ENCODE peak calls at places on chromosomes 16 and 17, in eight cellular contexts. One of them, this sample, is unnamed.

GRCh38 chr17:30808785-30809286 is 15.7 kb downstream of the CRLF3 start:
- DNase-seq in stimulated activated CD4-positive, alpha-beta T cell treated with anti-CD3 and anti-CD28 coated beads, Interleukin-4, amount 100 ng/mL, for 24 hours: no peak
- DNase-seq in KG1: peak; percentile 59
- DNase-seq in AG08395: no peak
- DNase-seq in memory B cell: no peak
- DNase-seq in Panc1: no peak
- DNase-seq in activated effector memory CD4-positive, alpha-beta T cell treated with anti-CD3 and anti-CD28 coated beads, Interleukin-2, amount 50 U/mL, for 16 hours: no peak
- DNase-seq in AG10803: no peak
- DNase-seq in this sample: peak; percentile 70

GRCh38 chr16:79163666-79164377 is 436.7 kb downstream of the MAF start:
- DNase-seq in stimulated activated CD4-positive, alpha-beta T cell treated with anti-CD3 and anti-CD28 coated beads, Interleukin-4, amount 100 ng/mL, for 24 hours: no peak
- DNase-seq in AG10803: no peak
- DNase-seq in activated effector memory CD4-positive, alpha-beta T cell treated with anti-CD3 and anti-CD28 coated beads, Interleukin-2, amount 50 U/mL, for 16 hours: no peak
- DNase-seq in Panc1: no peak
- DNase-seq in AG08395: no peak
- DNase-seq in memory B cell: no peak
- DNase-seq in KG1: no peak
- DNase-seq in this sample: no peak

GRCh38 chr17:83006515-83007455 is 72.6 kb upstream of the METRNL start:
- DNase-seq in activated effector memory CD4-positive, alpha-beta T cell treated with anti-CD3 and anti-CD28 coated beads, Interleukin-2, amount 50 U/mL, for 16 hours: no peak
- DNase-seq in Panc1: no peak
- DNase-seq in memory B cell: no peak
- DNase-seq in stimulated activated CD4-positive, alpha-beta T cell treated with anti-CD3 and anti-CD28 coated beads, Interleukin-4, amount 100 ng/mL, for 24 hours: no peak
- DNase-seq in AG08395: peak; percentile 42
- DNase-seq in KG1: no peak
- DNase-seq in AG10803: peak; percentile 38
- DNase-seq in this sample: no peak

GRCh38 chr16:82660078-82660645 is 33.4 kb downstream of the CDH13 start:
- DNase-seq in activated effector memory CD4-positive, alpha-beta T cell treated with anti-CD3 and anti-CD28 coated beads, Interleukin-2, amount 50 U/mL, for 16 hours: peak; percentile 81
- DNase-seq in stimulated activated CD4-positive, alpha-beta T cell treated with anti-CD3 and anti-CD28 coated beads, Interleukin-4, amount 100 ng/mL, for 24 hours: peak; percentile 27
- DNase-seq in Panc1: no peak
- DNase-seq in AG08395: peak; percentile 61
- DNase-seq in memory B cell: no peak
- DNase-seq in AG10803: peak; percentile 79
- DNase-seq in KG1: no peak
- DNase-seq in this sample: no peak

GRCh38 chr16:80932725-80933124 is 74.0 kb downstream of the CMC2 start:
- DNase-seq in Panc1: no peak
- DNase-seq in memory B cell: no peak
- DNase-seq in AG08395: peak; percentile 39
- DNase-seq in AG10803: peak; percentile 93
- DNase-seq in KG1: no peak
- DNase-seq in stimulated activated CD4-positive, alpha-beta T cell treated with anti-CD3 and anti-CD28 coated beads, Interleukin-4, amount 100 ng/mL, for 24 hours: no peak
- DNase-seq in activated effector memory CD4-positive, alpha-beta T cell treated with anti-CD3 and anti-CD28 coated beads, Interleukin-2, amount 50 U/mL, for 16 hours: no peak
- DNase-seq in this sample: no peak

GRCh38 chr16:68490829-68491575 is 42.7 kb upstream of the SMPD3 start:
- DNase-seq in activated effector memory CD4-positive, alpha-beta T cell treated with anti-CD3 and anti-CD28 coated beads, Interleukin-2, amount 50 U/mL, for 16 hours: no peak
- DNase-seq in stimulated activated CD4-positive, alpha-beta T cell treated with anti-CD3 and anti-CD28 coated beads, Interleukin-4, amount 100 ng/mL, for 24 hours: no peak
- DNase-seq in KG1: no peak
- DNase-seq in memory B cell: no peak
- DNase-seq in AG10803: peak; percentile 18
- DNase-seq in Panc1: peak; percentile 52
- DNase-seq in AG08395: peak; percentile 67
- DNase-seq in this sample: no peak

GRCh38 chr16:72493681-72494415 is 321.9 kb upstream of the PMFBP1 start:
- DNase-seq in activated effector memory CD4-positive, alpha-beta T cell treated with anti-CD3 and anti-CD28 coated beads, Interleukin-2, amount 50 U/mL, for 16 hours: no peak
- DNase-seq in AG08395: peak; percentile 24
- DNase-seq in AG10803: peak; percentile 63
- DNase-seq in memory B cell: no peak
- DNase-seq in stimulated activated CD4-positive, alpha-beta T cell treated with anti-CD3 and anti-CD28 coated beads, Interleukin-4, amount 100 ng/mL, for 24 hours: no peak
- DNase-seq in Panc1: no peak
- DNase-seq in KG1: no peak
- DNase-seq in this sample: no peak

GRCh38 chr16:2513405-2514332 is at the start of gene ATP6V0C:
- DNase-seq in AG10803: peak; percentile 84
- DNase-seq in Panc1: no peak
- DNase-seq in activated effector memory CD4-positive, alpha-beta T cell treated with anti-CD3 and anti-CD28 coated beads, Interleukin-2, amount 50 U/mL, for 16 hours: peak; percentile 96
- DNase-seq in KG1: peak; percentile 91
- DNase-seq in memory B cell: peak; percentile 94
- DNase-seq in stimulated activated CD4-positive, alpha-beta T cell treated with anti-CD3 and anti-CD28 coated beads, Interleukin-4, amount 100 ng/mL, for 24 hours: peak; percentile 89
- DNase-seq in AG08395: peak; percentile 94
- DNase-seq in this sample: peak; percentile 97

GRCh38 chr17:49952912-49953497 is 16.0 kb upstream of the DLX4 start:
- DNase-seq in AG10803: no peak
- DNase-seq in stimulated activated CD4-positive, alpha-beta T cell treated with anti-CD3 and anti-CD28 coated beads, Interleukin-4, amount 100 ng/mL, for 24 hours: no peak
- DNase-seq in memory B cell: no peak
- DNase-seq in Panc1: no peak
- DNase-seq in AG08395: no peak
- DNase-seq in KG1: no peak
- DNase-seq in activated effector memory CD4-positive, alpha-beta T cell treated with anti-CD3 and anti-CD28 coated beads, Interleukin-2, amount 50 U/mL, for 16 hours: no peak
- DNase-seq in this sample: no peak

GRCh38 chr17:47846741-47847340 is 4.1 kb downstream of the SP6 start:
- DNase-seq in AG08395: no peak
- DNase-seq in memory B cell: no peak
- DNase-seq in KG1: no peak
- DNase-seq in Panc1: no peak
- DNase-seq in AG10803: no peak
- DNase-seq in activated effector memory CD4-positive, alpha-beta T cell treated with anti-CD3 and anti-CD28 coated beads, Interleukin-2, amount 50 U/mL, for 16 hours: no peak
- DNase-seq in stimulated activated CD4-positive, alpha-beta T cell treated with anti-CD3 and anti-CD28 coated beads, Interleukin-4, amount 100 ng/mL, for 24 hours: no peak
- DNase-seq in this sample: no peak

GRCh38 chr17:41519501-41520224 is 973 bp upstream of the KRT15 start:
- DNase-seq in memory B cell: no peak
- DNase-seq in AG10803: no peak
- DNase-seq in activated effector memory CD4-positive, alpha-beta T cell treated with anti-CD3 and anti-CD28 coated beads, Interleukin-2, amount 50 U/mL, for 16 hours: no peak
- DNase-seq in AG08395: no peak
- DNase-seq in stimulated activated CD4-positive, alpha-beta T cell treated with anti-CD3 and anti-CD28 coated beads, Interleukin-4, amount 100 ng/mL, for 24 hours: no peak
- DNase-seq in Panc1: no peak
- DNase-seq in KG1: no peak
- DNase-seq in this sample: no peak

This sample was measured in GM10248.